ENCODE peak calls at places on chromosomes 4 and X, in nine cellular contexts. P, K, C, W, E, F, R, T and G are unnamed samples.

GRCh38 chr4:15396157-15396800 is 31.6 kb upstream of the C1QTNF7 start:
- DNase-seq in P (peak; percentile 32), K (no peak), C (peak; percentile 32), W (peak; percentile 44), E (peak; percentile 64), F (no peak), R (no peak), T (no peak), G (no peak)

GRCh38 chrX:107508925-107509324 is 59.5 kb downstream of the FRMPD3 start:
- DNase-seq in P (no peak), K (no peak), C (no peak), W (no peak), E (no peak), F (no peak), R (no peak), T (no peak), G (no peak)

GRCh38 chrX:153967536-153968214 is 3.9 kb downstream of the HCFC1 start:
- DNase-seq in P (no peak), K (no peak), C (peak; percentile 23), W (no peak), E (peak; percentile 59), F (no peak), R (peak; percentile 57), T (no peak), G (no peak)

GRCh38 chr4:105453550-105454201 is 20.2 kb downstream of the PPA2 start:
- DNase-seq in P (no peak), K (no peak), C (no peak), W (no peak), E (no peak), F (no peak), R (no peak), T (no peak), G (no peak)

GRCh38 chr4:70703695-70704332 is 15.5 kb downstream of the UTP3 start:
- DNase-seq in P (no peak), K (no peak), C (no peak), W (peak; percentile 18), E (peak; percentile 10), F (no peak), R (no peak), T (no peak), G (no peak)

GRCh38 chrX:135557344-135557743 is 36.9 kb downstream of the INTS6L start:
- DNase-seq in P (no peak), K (no peak), C (no peak), W (no peak), E (no peak), F (no peak), R (no peak), T (no peak), G (no peak)

GRCh38 chrX:93874554-93874953 is 200.5 kb downstream of the FAM133A start:
- DNase-seq in P (no peak), K (no peak), C (no peak), W (no peak), E (peak; percentile 31), F (no peak), R (no peak), T (no peak), G (no peak)

GRCh38 chr4:93710101-93710846 is 118.3 kb upstream of the ATOH1 start:
- DNase-seq in P (no peak), K (no peak), C (no peak), W (no peak), E (peak; percentile 8), F (peak; percentile 4), R (no peak), T (no peak), G (no peak)

GRCh38 chr4:180566492-180566891 is 1676.7 kb upstream of the TENM3 start:
- DNase-seq in P (no peak), K (no peak), C (no peak), W (no peak), E (no peak), F (no peak), R (no peak), T (no peak), G (no peak)

GRCh38 chrX:68599256-68600152 is 48.0 kb upstream of the STARD8 start:
- DNase-seq in P (no peak), K (no peak), C (no peak), W (no peak), E (peak; percentile 15), F (no peak), R (no peak), T (no peak), G (no peak)

GRCh38 chrX:101220881-101221280 is 1.3 kb downstream of the DRP2 start:
- DNase-seq in P (no peak), K (no peak), C (no peak), W (peak; percentile 30), E (no peak), F (no peak), R (no peak), T (no peak), G (no peak)

GRCh38 chr4:762211-763190 is 56.9 kb downstream of the PCGF3 start:
- DNase-seq in P (no peak), K (no peak), C (peak; percentile 10), W (no peak), E (peak; percentile 54), F (no peak), R (no peak), T (no peak), G (peak; percentile 53)

GRCh38 chrX:149704664-149705063 is 7.2 kb upstream of the MAGEA11 start:
- DNase-seq in P (no peak), K (no peak), C (no peak), W (no peak), E (no peak), F (no peak), R (no peak), T (no peak), G (no peak)

GRCh38 chr4:74005528-74005927 is 7.1 kb upstream of the CXCL5 start:
- DNase-seq in P (no peak), K (no peak), C (no peak), W (no peak), E (no peak), F (no peak), R (no peak), T (no peak), G (no peak)

GRCh38 chr4:37793562-37793961 is 32.9 kb upstream of the PGM2 start:
- DNase-seq in P (no peak), K (no peak), C (no peak), W (no peak), E (peak; percentile 64), F (no peak), R (no peak), T (no peak), G (no peak)

DNA sequence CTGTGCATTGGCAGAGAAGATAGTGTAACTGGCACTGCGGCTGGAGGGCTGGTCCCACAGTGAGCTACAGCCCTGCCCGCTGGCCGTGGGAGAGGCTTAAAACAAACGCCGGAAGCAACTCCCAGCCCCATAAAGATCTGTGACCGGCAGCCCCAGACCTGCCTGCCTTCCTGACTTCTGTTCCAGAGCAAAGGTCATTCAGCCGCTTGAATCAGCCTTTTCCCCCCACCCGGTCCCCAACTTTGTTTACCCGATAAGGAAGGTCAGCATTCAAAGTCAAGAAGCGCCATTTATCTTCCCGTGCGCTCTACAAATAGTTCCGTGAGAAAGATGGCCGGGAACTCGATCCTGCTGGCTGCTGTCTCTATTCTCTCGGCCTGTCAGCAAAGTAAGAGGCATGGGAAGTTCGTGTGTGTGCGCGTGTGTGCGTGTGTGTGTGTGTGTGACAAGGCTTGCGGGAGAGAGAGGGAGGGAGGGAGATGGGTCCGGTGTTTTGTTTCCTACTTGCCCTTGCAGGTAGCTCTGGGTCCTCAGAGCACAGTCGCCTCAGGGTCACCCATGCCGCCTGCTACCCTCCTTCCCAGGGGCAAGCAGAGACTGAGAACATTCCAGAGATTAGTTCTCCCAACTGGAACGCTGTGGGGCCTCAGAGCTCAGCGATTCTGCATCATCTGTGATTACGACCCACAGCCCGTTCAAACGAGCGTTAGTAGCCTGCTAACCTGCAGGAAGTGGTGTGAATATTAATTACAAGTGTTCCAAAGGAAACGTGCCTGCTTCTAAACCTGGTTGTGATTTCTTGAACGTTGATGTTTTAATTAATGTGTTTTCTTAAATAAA is at the start of gene MGST2:
- DNase-seq in P (peak; percentile 86), K (peak; percentile 82), C (peak; percentile 89), W (peak; percentile 91), E (peak; percentile 79), F (no peak), R (peak; percentile 84), T (peak; percentile 35), G (peak; percentile 95)
- TF ChIP-seq POLR2A in P (no peak), K (no peak), C (no peak), W (peak; percentile 75), E (no peak), F (peak; percentile 71), R (no peak), T (no peak), G (peak; percentile 66)

GRCh38 chr4:3168029-3168428 is 80.9 kb upstream of the MSANTD1 start:
- DNase-seq in P (no peak), K (no peak), C (no peak), W (no peak), E (no peak), F (peak; percentile 8), R (no peak), T (no peak), G (no peak)
- TF ChIP-seq POLR2A in P (no peak), K (no peak), C (no peak), W (no peak), E (no peak), F (no peak), R (no peak), T (no peak), G (no peak)

GRCh38 chrX:48575642-48576041 is 1.4 kb downstream of the RBM3 start:
- DNase-seq in P (no peak), K (no peak), C (no peak), W (no peak), E (no peak), F (no peak), R (no peak), T (no peak), G (no peak)

GRCh38 chrX:48574270-48575266 is at the start of gene RBM3:
- DNase-seq in P (peak; percentile 91), K (peak; percentile 97), C (peak; percentile 95), W (peak; percentile 94), E (peak; percentile 94), F (peak; percentile 83), R (peak; percentile 97), T (peak; percentile 93), G (peak; percentile 95)

GRCh38 chrX:48573690-48574269 is 504 bp upstream of the RBM3 start:
- DNase-seq in P (peak; percentile 30), K (peak; percentile 75), C (peak; percentile 71), W (peak; percentile 29), E (no peak), F (no peak), R (peak; percentile 71), T (peak; percentile 28), G (peak; percentile 59)

DNA sequence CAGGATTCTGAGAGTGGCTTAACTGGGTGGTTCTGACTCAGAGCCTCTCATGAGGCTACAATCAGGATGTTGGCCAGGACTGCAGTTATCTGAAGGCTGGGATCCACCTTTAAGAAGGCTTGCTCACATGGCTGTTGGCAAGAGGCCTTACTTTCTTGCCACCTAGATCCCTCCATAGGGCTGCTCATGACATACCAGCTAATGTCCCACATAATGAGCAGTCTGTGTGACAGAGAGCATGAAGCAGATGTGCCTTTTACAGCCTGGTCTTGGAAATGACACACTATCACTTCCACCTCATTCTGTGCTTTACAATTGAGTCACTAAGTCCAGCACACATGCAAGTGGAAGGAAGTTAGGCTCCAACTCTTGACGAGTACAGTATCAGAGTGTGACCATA is 4.3 kb upstream of the RBM3 start:
- DNase-seq in P (no peak), K (no peak), C (no peak), W (no peak), E (peak; percentile 36), F (peak; percentile 52), R (no peak), T (no peak), G (no peak)
- TF ChIP-seq POLR2A in P (no peak), K (no peak), C (no peak), W (no peak), E (no peak), F (peak; percentile 17), R (no peak), T (no peak), G (no peak)

GRCh38 chrX:45803383-45803921 is 602.8 kb upstream of the DIPK2B start:
- DNase-seq in P (no peak), K (no peak), C (no peak), W (no peak), E (peak; percentile 91), F (no peak), R (no peak), T (no peak), G (no peak)
- TF ChIP-seq POLR2A in P (no peak), K (no peak), C (no peak), W (no peak), E (no peak), F (no peak), R (no peak), T (no peak), G (no peak)